ENCODE peak calls at places on chromosomes 16 and 17, in six cellular contexts. One of them, this sample, is unnamed.

GRCh38 chr17:81437221-81437651 is 42.0 kb downstream of the BAHCC1 start:
- DNase-seq in SHP77: no peak
- DNase-seq in progenitor cell of endocrine pancreas: no peak
- DNase-seq in activated T-cell treated with anti-CD3 and anti-CD28 coated beads for 1 hour: no peak
- DNase-seq in NCI-H748 treated with DMSO at 0.1 percent for 48 hours: no peak
- DNase-seq in lower leg skin: no peak
- DNase-seq in this sample: no peak

GRCh38 chr16:27273670-27274522 is 5.3 kb upstream of the NSMCE1 start:
- DNase-seq in lower leg skin: no peak
- DNase-seq in NCI-H748 treated with DMSO at 0.1 percent for 48 hours: no peak
- DNase-seq in progenitor cell of endocrine pancreas: no peak
- DNase-seq in activated T-cell treated with anti-CD3 and anti-CD28 coated beads for 1 hour: no peak
- DNase-seq in SHP77: no peak
- DNase-seq in this sample: no peak

GRCh38 chr16:6081320-6081976 is 983.9 kb upstream of the EEF2KMT start:
- DNase-seq in SHP77: peak
- DNase-seq in lower leg skin: no peak
- DNase-seq in progenitor cell of endocrine pancreas: peak
- DNase-seq in NCI-H748 treated with DMSO at 0.1 percent for 48 hours: peak
- DNase-seq in activated T-cell treated with anti-CD3 and anti-CD28 coated beads for 1 hour: no peak
- DNase-seq in this sample: peak

GRCh38 chr17:21061158-21061835 is 18.5 kb upstream of the USP22 start:
- DNase-seq in lower leg skin: no peak
- DNase-seq in progenitor cell of endocrine pancreas: no peak
- DNase-seq in SHP77: no peak
- DNase-seq in NCI-H748 treated with DMSO at 0.1 percent for 48 hours: no peak
- DNase-seq in activated T-cell treated with anti-CD3 and anti-CD28 coated beads for 1 hour: no peak
- DNase-seq in this sample: no peak

GRCh38 chr16:27228621-27229501 is 25.5 kb downstream of the KDM8 start:
- DNase-seq in lower leg skin: no peak
- DNase-seq in SHP77: peak
- DNase-seq in activated T-cell treated with anti-CD3 and anti-CD28 coated beads for 1 hour: no peak
- DNase-seq in progenitor cell of endocrine pancreas: no peak
- DNase-seq in NCI-H748 treated with DMSO at 0.1 percent for 48 hours: no peak
- DNase-seq in this sample: peak

GRCh38 chr16:65521685-65522338 is 399.9 kb upstream of the CDH11 start:
- DNase-seq in NCI-H748 treated with DMSO at 0.1 percent for 48 hours: no peak
- DNase-seq in progenitor cell of endocrine pancreas: no peak
- DNase-seq in SHP77: no peak
- DNase-seq in activated T-cell treated with anti-CD3 and anti-CD28 coated beads for 1 hour: no peak
- DNase-seq in lower leg skin: no peak
- DNase-seq in this sample: no peak

GRCh38 chr17:32497431-32498205 is 10.8 kb downstream of the CDK5R1 start:
- DNase-seq in progenitor cell of endocrine pancreas: no peak
- DNase-seq in lower leg skin: peak
- DNase-seq in SHP77: no peak
- DNase-seq in NCI-H748 treated with DMSO at 0.1 percent for 48 hours: no peak
- DNase-seq in activated T-cell treated with anti-CD3 and anti-CD28 coated beads for 1 hour: no peak
- DNase-seq in this sample: no peak

GRCh38 chr17:11094377-11094776 is 146.6 kb upstream of the SHISA6 start:
- DNase-seq in activated T-cell treated with anti-CD3 and anti-CD28 coated beads for 1 hour: no peak
- DNase-seq in progenitor cell of endocrine pancreas: no peak
- DNase-seq in SHP77: no peak
- DNase-seq in lower leg skin: peak
- DNase-seq in NCI-H748 treated with DMSO at 0.1 percent for 48 hours: no peak
- DNase-seq in this sample: no peak

GRCh38 chr16:78211951-78212350 is 112.5 kb downstream of the WWOX start:
- DNase-seq in SHP77: no peak
- DNase-seq in progenitor cell of endocrine pancreas: no peak
- DNase-seq in activated T-cell treated with anti-CD3 and anti-CD28 coated beads for 1 hour: no peak
- DNase-seq in lower leg skin: no peak
- DNase-seq in NCI-H748 treated with DMSO at 0.1 percent for 48 hours: peak
- DNase-seq in this sample: no peak

GRCh38 chr16:425740-426114 is 278 bp downstream of the RAB11FIP3 start:
- DNase-seq in progenitor cell of endocrine pancreas: no peak
- DNase-seq in SHP77: no peak
- DNase-seq in activated T-cell treated with anti-CD3 and anti-CD28 coated beads for 1 hour: no peak
- DNase-seq in lower leg skin: no peak
- DNase-seq in NCI-H748 treated with DMSO at 0.1 percent for 48 hours: peak
- DNase-seq in this sample: no peak

GRCh38 chr16:67546091-67546501 is 16.2 kb upstream of the CTCF start:
- DNase-seq in activated T-cell treated with anti-CD3 and anti-CD28 coated beads for 1 hour: no peak
- DNase-seq in progenitor cell of endocrine pancreas: no peak
- DNase-seq in SHP77: no peak
- DNase-seq in NCI-H748 treated with DMSO at 0.1 percent for 48 hours: no peak
- DNase-seq in lower leg skin: peak
- DNase-seq in this sample: no peak

GRCh38 chr17:56727876-56728617 is 105.7 kb downstream of the C17orf67 start:
- DNase-seq in progenitor cell of endocrine pancreas: no peak
- DNase-seq in lower leg skin: no peak
- DNase-seq in activated T-cell treated with anti-CD3 and anti-CD28 coated beads for 1 hour: no peak
- DNase-seq in NCI-H748 treated with DMSO at 0.1 percent for 48 hours: no peak
- DNase-seq in SHP77: no peak
- DNase-seq in this sample: no peak

GRCh38 chr16:89051521-89052166 is 42.0 kb upstream of the ACSF3 start:
- DNase-seq in SHP77: no peak
- DNase-seq in NCI-H748 treated with DMSO at 0.1 percent for 48 hours: no peak
- DNase-seq in progenitor cell of endocrine pancreas: no peak
- DNase-seq in lower leg skin: no peak
- DNase-seq in activated T-cell treated with anti-CD3 and anti-CD28 coated beads for 1 hour: no peak
- DNase-seq in this sample: peak

This sample was measured in glutamatergic neuron.